ENCODE peak calls at places on chromosomes 12 and 14, in four cellular contexts. J is heart right ventricle, I is prostate gland, W is upper lobe of right lung. P is an unnamed sample. For H3K4me1, the result is how much of the 10 kb centered on the place peaks cover.

GRCh38 chr12:31745242-31745641 is 16.4 kb upstream of the AMN1 start:
- DNase-seq in J (no peak), I (no peak), W (no peak), P (no peak)

GRCh38 chr14:94390372-94391086 is 2.1 kb upstream of the SERPINA1 start:
- DNase-seq in J (peak), I (peak), W (peak), P (no peak)

GRCh38 chr12:121060149-121061001 is 21.3 kb upstream of the OASL start:
- DNase-seq in J (peak), W (no peak), I (no peak), P (peak)

GRCh38 chr12:53306826-53307225 is 7.3 kb downstream of the MYG1 start:
- DNase-seq in W (no peak), I (no peak), J (no peak), P (no peak)

GRCh38 chr12:54298904-54299303 is 1.9 kb downstream of the NFE2 start:
- DNase-seq in J (no peak), I (no peak), W (no peak), P (no peak)

GRCh38 chr14:100825691-100826331 is at the start of gene MEG3:
- DNase-seq in I (peak), J (peak), W (no peak), P (no peak)

GRCh38 chr14:62645649-62646048 is 399.6 kb downstream of the KCNH5 start:
- DNase-seq in J (no peak), W (no peak), I (no peak), P (no peak)

GRCh38 chr12:26058308-26058707 is 66.5 kb downstream of the BHLHE41 start:
- DNase-seq in J (no peak), W (no peak), I (no peak), P (no peak)

GRCh38 chr14:59282366-59282765 is 93.9 kb downstream of the DAAM1 start:
- DNase-seq in W (no peak), I (no peak), J (no peak), P (no peak)

GRCh38 chr14:100547633-100548294 is 39.5 kb downstream of the BEGAIN start:
- DNase-seq in I (peak), J (peak), W (peak), P (no peak)

GRCh38 chr14:88384653-88385205 is 728 bp upstream of the SPATA7 start:
- DNase-seq in W (no peak), J (no peak), I (no peak), P (no peak)

GRCh38 chr12:28026701-28027100 is 54.2 kb upstream of the PTHLH start:
- DNase-seq in I (no peak), W (no peak), J (no peak), P (no peak)

GRCh38 chr14:102717211-102717610 is 60.0 kb upstream of the TRAF3 start:
- DNase-seq in W (no peak), I (no peak), J (no peak), P (no peak)

GRCh38 chr14:22791302-22791701 is 23.9 kb downstream of the SLC7A7 start:
- DNase-seq in J (no peak), W (no peak), I (no peak), P (no peak)

GRCh38 chr14:68522510-68523325 is 270.1 kb downstream of the ZFP36L1 start:
- DNase-seq in J (no peak), I (no peak), W (no peak), P (peak)
- H3K4me1 ChIP-seq in J (half or more), I (under half), W (under half), P (half or more)

DNA sequence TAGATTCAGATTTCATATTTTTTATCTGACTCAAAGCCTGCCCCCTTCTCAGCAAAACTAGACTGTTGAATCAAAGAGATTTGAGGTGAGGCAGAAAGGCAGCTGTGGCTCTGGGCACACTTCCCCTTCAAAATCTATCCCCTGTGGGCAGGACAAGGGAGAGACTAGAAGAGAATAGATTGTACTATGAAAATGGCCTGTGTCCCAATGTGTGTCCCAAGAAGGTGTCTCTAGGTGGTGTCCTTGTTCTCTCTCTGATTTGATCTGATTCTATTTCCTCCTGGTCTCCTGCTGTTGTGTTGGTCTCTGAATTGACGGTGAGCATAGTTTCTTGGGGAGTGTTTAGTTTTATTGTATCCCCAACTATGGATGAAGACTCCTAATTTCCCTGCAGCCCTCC is 565.8 kb upstream of the ATP2B1 start:
- DNase-seq in I (no peak), W (no peak), J (no peak), P (no peak)
- TF ChIP-seq CTCF in I (no peak), W (no peak), J (no peak), P (no peak)

GRCh38 chr12:1574863-1575254 is 19.5 kb downstream of the FBXL14 start:
- DNase-seq in W (no peak), I (no peak), J (no peak), P (no peak)

GRCh38 chr12:1573960-1574862 is 20.2 kb downstream of the FBXL14 start:
- DNase-seq in J (no peak), I (no peak), W (no peak), P (no peak)

GRCh38 chr12:1575799-1576401 is 18.5 kb downstream of the FBXL14 start:
- DNase-seq in J (no peak), I (peak), W (no peak), P (no peak)

GRCh38 chr12:1575287-1575798 is 19.0 kb downstream of the FBXL14 start:
- DNase-seq in I (peak), J (no peak), W (no peak), P (no peak)

GRCh38 chr12:1576410-1577240 is 17.8 kb downstream of the FBXL14 start:
- DNase-seq in I (peak), W (no peak), J (peak), P (no peak)
- H3K4me1 ChIP-seq in I (under half), W (under half), J (under half), P (under half)

DNA sequence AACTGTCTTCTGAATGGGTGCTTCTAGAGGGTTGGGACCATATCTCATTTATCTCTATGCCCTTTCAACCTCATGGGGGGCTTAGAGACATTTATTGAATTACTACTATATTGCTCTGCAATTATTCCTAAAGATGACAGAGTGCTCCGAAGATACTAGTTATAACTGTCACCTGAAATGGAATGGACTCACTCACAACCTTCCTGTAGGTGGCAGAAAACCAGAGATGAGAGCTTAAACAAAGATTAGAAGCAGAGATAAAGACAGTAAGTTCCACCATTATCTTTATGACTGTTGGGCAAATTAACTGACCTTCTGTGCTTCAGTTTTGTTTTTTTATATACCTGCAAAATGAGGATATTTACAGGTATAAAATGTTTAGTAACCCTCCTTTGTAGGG is 31.5 kb upstream of the GTF2A1 start:
- DNase-seq in J (no peak), I (no peak), W (no peak), P (no peak)
- TF ChIP-seq CTCF in J (no peak), I (no peak), W (no peak), P (no peak)

GRCh38 chr12:116177017-116177416 is 100.5 kb downstream of the MED13L start:
- DNase-seq in I (no peak), J (no peak), W (no peak), P (no peak)
- H3K4me1 ChIP-seq in I (under half), J (under half), W (under half), P (under half)

GRCh38 chr14:25381498-25381897 is 331.6 kb upstream of the STXBP6 start:
- DNase-seq in W (no peak), J (no peak), I (no peak), P (no peak)
- TF ChIP-seq CTCF in W (no peak), J (no peak), I (no peak), P (no peak)

GRCh38 chr12:122501489-122501989 is 807 bp upstream of the ZCCHC8 start:
- DNase-seq in W (no peak), I (no peak), J (no peak), P (no peak)
- H3K4me1 ChIP-seq in W (under half), I (under half), J (under half), P (under half)

GRCh38 chr14:89954045-89955021 is at the start of gene EFCAB11:
- DNase-seq in J (peak), W (peak), I (peak), P (peak)
- TF ChIP-seq CTCF in J (no peak), W (no peak), I (no peak), P (no peak)